ENCODE peak calls at places on chromosome 5, in six cellular contexts. S is RWPE1, N is Peyer's patch, D is tibial artery, Y is right atrium auricular region, Z is mucosa of descending colon. X is an unnamed sample.

GRCh38 chr5:97528941-97529340 is 345.9 kb upstream of the RIOK2 start:
- DNase-seq in S (no peak), N (no peak), D (no peak), Y (no peak), Z (no peak), X (no peak)

GRCh38 chr5:169650701-169651331 is 13.7 kb downstream of the DOCK2 start:
- DNase-seq in S (no peak), N (no peak), D (no peak), Y (no peak), Z (no peak), X (no peak)

GRCh38 chr5:151492729-151493128 is 45.3 kb downstream of the SLC36A1 start:
- DNase-seq in S (peak), N (no peak), D (no peak), Y (peak), Z (peak), X (no peak)

GRCh38 chr5:172904643-172905345 is 54.4 kb upstream of the RPL26L1 start:
- DNase-seq in S (peak), N (peak), D (peak), Y (peak), Z (peak), X (no peak)

GRCh38 chr5:17252543-17252942 is 35.1 kb downstream of the BASP1 start:
- DNase-seq in S (peak), N (no peak), D (no peak), Y (no peak), Z (no peak), X (no peak)

GRCh38 chr5:120465281-120465961 is 1.3 kb downstream of the PRR16 start:
- DNase-seq in S (peak), N (peak), D (peak), Y (no peak), Z (peak), X (no peak)

GRCh38 chr5:4924581-4924980 is 215.5 kb upstream of the ADAMTS16 start:
- DNase-seq in S (no peak), N (no peak), D (no peak), Y (no peak), Z (no peak), X (no peak)

GRCh38 chr5:72363146-72363802 is 43.1 kb downstream of the PTCD2 start:
- DNase-seq in S (peak), N (no peak), D (no peak), Y (no peak), Z (no peak), X (no peak)

GRCh38 chr5:163760498-163760897 is 255.1 kb downstream of the MAT2B start:
- DNase-seq in S (peak), N (no peak), D (no peak), Y (no peak), Z (no peak), X (no peak)

GRCh38 chr5:90182726-90183125 is 226.8 kb downstream of the CETN3 start:
- DNase-seq in S (peak), N (no peak), D (no peak), Y (no peak), Z (no peak), X (no peak)

GRCh38 chr5:59724482-59725392 is 168.8 kb downstream of the PDE4D start:
- DNase-seq in S (peak), N (no peak), D (no peak), Y (no peak), Z (peak), X (no peak)

GRCh38 chr5:61575581-61575980 is 243.5 kb downstream of the ZSWIM6 start:
- DNase-seq in S (no peak), N (no peak), D (no peak), Y (no peak), Z (no peak), X (no peak)

GRCh38 chr5:109939109-109939682 is 249.5 kb downstream of the MAN2A1 start:
- DNase-seq in S (no peak), N (no peak), D (no peak), Y (no peak), Z (no peak), X (no peak)

GRCh38 chr5:51027276-51027675 is 356.0 kb upstream of the ISL1 start:
- DNase-seq in S (no peak), N (no peak), D (no peak), Y (no peak), Z (no peak), X (no peak)

GRCh38 chr5:59317023-59317771 is 576.3 kb downstream of the PDE4D start:
- DNase-seq in S (peak), N (no peak), D (no peak), Y (no peak), Z (peak), X (no peak)

GRCh38 chr5:30113542-30113941 is 1079.9 kb upstream of the CDH6 start:
- DNase-seq in S (no peak), N (no peak), D (no peak), Y (no peak), Z (no peak), X (no peak)

GRCh38 chr5:101244621-101245020 is 341.5 kb upstream of the ST8SIA4 start:
- DNase-seq in S (no peak), N (no peak), D (no peak), Y (no peak), Z (no peak), X (no peak)

GRCh38 chr5:104088876-104089778 is 526.5 kb upstream of the NUDT12 start:
- DNase-seq in S (no peak), N (no peak), D (no peak), Y (no peak), Z (no peak), X (no peak)

GRCh38 chr5:40429258-40430111 is 250.2 kb upstream of the PTGER4 start:
- DNase-seq in S (peak), N (no peak), D (no peak), Y (no peak), Z (no peak), X (no peak)

GRCh38 chr5:180315762-180316212 is 23.9 kb upstream of the MAPK9 start:
- DNase-seq in S (no peak), N (peak), D (no peak), Y (no peak), Z (peak), X (no peak)

GRCh38 chr5:66113160-66113559 is 30.9 kb upstream of the SREK1 start:
- DNase-seq in S (peak), N (no peak), D (no peak), Y (no peak), Z (no peak), X (no peak)

GRCh38 chr5:5494489-5495402 is 72.3 kb downstream of the ICE1 start:
- DNase-seq in S (peak), N (peak), D (peak), Y (no peak), Z (peak), X (no peak)

GRCh38 chr5:82641362-82641988 is 363.3 kb upstream of the RPS23 start:
- DNase-seq in S (peak), N (no peak), D (peak), Y (peak), Z (peak), X (no peak)

GRCh38 chr5:170748986-170749385 is 34.5 kb upstream of the GABRP start:
- DNase-seq in S (no peak), N (no peak), D (no peak), Y (peak), Z (no peak), X (peak)

GRCh38 chr5:74625742-74626241 is 14.7 kb downstream of the ENC1 start:
- DNase-seq in S (no peak), N (no peak), D (no peak), Y (no peak), Z (no peak), X (no peak)

GRCh38 chr5:42989198-42989597 is 50.9 kb downstream of the ANXA2R start:
- DNase-seq in S (no peak), N (no peak), D (no peak), Y (no peak), Z (no peak), X (no peak)

GRCh38 chr5:174078416-174078815 is 32.9 kb downstream of the NSG2 start:
- DNase-seq in S (no peak), N (no peak), D (no peak), Y (no peak), Z (no peak), X (no peak)

GRCh38 chr5:167912944-167913343 is 378.5 kb upstream of the WWC1 start:
- DNase-seq in S (no peak), N (no peak), D (no peak), Y (no peak), Z (no peak), X (no peak)

GRCh38 chr5:169786219-169786618 is 149.1 kb downstream of the DOCK2 start:
- DNase-seq in S (no peak), N (no peak), D (no peak), Y (no peak), Z (no peak), X (no peak)

GRCh38 chr5:120613729-120614128 is 149.6 kb downstream of the PRR16 start:
- DNase-seq in S (no peak), N (no peak), D (no peak), Y (no peak), Z (no peak), X (no peak)

GRCh38 chr5:132378580-132378979 is 9.1 kb downstream of the SLC22A5 start:
- DNase-seq in S (peak), N (no peak), D (peak), Y (no peak), Z (no peak), X (no peak)

GRCh38 chr5:59745422-59745863 is 148.1 kb downstream of the PDE4D start:
- DNase-seq in S (peak), N (no peak), D (peak), Y (peak), Z (no peak), X (no peak)

GRCh38 chr5:61333351-61334223 is 1.5 kb downstream of the ZSWIM6 start:
- DNase-seq in S (peak), N (peak), D (peak), Y (no peak), Z (peak), X (peak)

GRCh38 chr5:73422164-73422563 is 26.4 kb downstream of the FOXD1 start:
- DNase-seq in S (no peak), N (no peak), D (no peak), Y (no peak), Z (no peak), X (no peak)
- TF ChIP-seq CTCF in S (no peak), N (no peak), D (no peak), Y (no peak), Z (no peak), X (no peak)

GRCh38 chr5:157689942-157690689 is 18.8 kb downstream of the C5orf52 start:
- DNase-seq in S (no peak), N (no peak), D (no peak), Y (peak), Z (no peak), X (peak)
- TF ChIP-seq CTCF in S (no peak), N (no peak), D (no peak), Y (no peak), Z (no peak), X (no peak)

GRCh38 chr5:88722546-88722945 is 160.4 kb downstream of the MEF2C start:
- DNase-seq in S (no peak), N (no peak), D (no peak), Y (no peak), Z (no peak), X (no peak)

GRCh38 chr5:88729476-88730182 is 153.4 kb downstream of the MEF2C start:
- DNase-seq in S (peak), N (no peak), D (peak), Y (peak), Z (peak), X (no peak)

GRCh38 chr5:88727705-88728313 is 155.2 kb downstream of the MEF2C start:
- DNase-seq in S (peak), N (no peak), D (no peak), Y (no peak), Z (no peak), X (no peak)

GRCh38 chr5:88719434-88719833 is 163.6 kb downstream of the MEF2C start:
- DNase-seq in S (no peak), N (no peak), D (no peak), Y (no peak), Z (no peak), X (no peak)

GRCh38 chr5:88724201-88724600 is 158.8 kb downstream of the MEF2C start:
- DNase-seq in S (no peak), N (no peak), D (no peak), Y (no peak), Z (no peak), X (no peak)
- TF ChIP-seq CTCF in S (no peak), N (no peak), D (no peak), Y (peak), Z (no peak), X (peak)

GRCh38 chr5:106849266-106849665 is 821.5 kb downstream of the EFNA5 start:
- DNase-seq in S (no peak), N (no peak), D (no peak), Y (no peak), Z (no peak), X (no peak)

DNA sequence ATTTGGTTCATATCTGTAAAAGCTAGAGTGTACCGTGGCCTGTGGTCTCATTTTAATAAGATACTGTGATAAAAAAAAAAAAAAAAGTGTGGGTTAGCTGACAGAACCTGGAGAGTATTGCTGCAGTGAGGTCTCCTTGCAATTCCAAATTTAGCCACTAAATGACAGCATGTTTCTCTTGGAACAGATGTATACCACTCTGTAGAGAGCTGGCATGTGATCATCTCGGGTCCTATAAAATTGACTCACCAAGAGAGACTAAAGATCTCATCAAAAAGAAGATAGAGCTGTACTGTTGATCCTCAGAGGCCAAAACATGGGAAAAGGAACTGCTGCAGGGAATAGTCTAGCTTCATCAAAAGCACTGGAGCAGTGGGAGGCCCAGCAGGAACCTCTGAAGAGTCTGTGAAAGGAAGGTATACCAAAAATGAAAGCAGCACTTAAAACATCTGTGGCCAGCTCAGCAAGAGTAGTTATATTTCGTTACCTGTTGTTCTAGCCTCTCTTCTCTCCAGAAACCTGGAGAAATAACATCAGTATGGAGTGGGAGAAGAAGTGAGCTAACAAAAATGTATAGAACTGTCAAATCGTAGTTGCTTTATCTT is 826.8 kb downstream of the EFNA5 start:
- DNase-seq in S (peak), N (no peak), D (no peak), Y (no peak), Z (peak), X (no peak)
- TF ChIP-seq CTCF in S (peak), N (no peak), D (no peak), Y (no peak), Z (no peak), X (peak)

GRCh38 chr5:53123702-53124101 is 14.1 kb upstream of the MOCS2 start:
- DNase-seq in S (peak), N (no peak), D (no peak), Y (no peak), Z (no peak), X (no peak)
- TF ChIP-seq CTCF in S (peak), N (no peak), D (peak), Y (peak), Z (no peak), X (peak)

DNA sequence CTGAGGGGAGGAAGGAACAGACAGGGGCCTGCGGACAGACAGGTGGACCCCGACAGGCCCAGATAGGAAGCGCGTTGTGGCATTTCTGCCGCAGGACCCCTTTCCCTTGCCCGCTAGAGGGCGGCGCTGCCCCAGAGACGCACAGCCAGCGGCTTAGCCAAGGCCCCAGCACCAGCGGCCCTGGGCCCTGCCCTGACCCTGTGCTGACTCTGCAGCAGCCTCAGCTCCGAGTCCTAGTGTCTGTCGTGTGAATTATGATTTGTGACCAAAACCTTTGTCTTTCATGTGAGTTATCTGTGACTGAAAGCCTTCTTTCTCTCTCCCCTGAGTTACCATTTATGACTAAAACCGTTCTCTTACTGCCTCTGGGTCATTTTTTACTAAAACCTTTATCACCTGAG is 30.8 kb downstream of the TRIP13 start:
- DNase-seq in S (peak), N (peak), D (peak), Y (peak), Z (peak), X (peak)
- TF ChIP-seq CTCF in S (peak), N (peak), D (peak), Y (peak), Z (peak), X (peak)

GRCh38 chr5:11047625-11048024 is 286.6 kb upstream of the DAP start:
- DNase-seq in S (no peak), N (no peak), D (no peak), Y (no peak), Z (no peak), X (no peak)

GRCh38 chr5:11046160-11046559 is 285.1 kb upstream of the DAP start:
- DNase-seq in S (no peak), N (no peak), D (no peak), Y (no peak), Z (no peak), X (no peak)

GRCh38 chr5:11047051-11047450 is 286.0 kb upstream of the DAP start:
- DNase-seq in S (no peak), N (no peak), D (no peak), Y (no peak), Z (no peak), X (no peak)

GRCh38 chr5:11050596-11051304 is 289.7 kb upstream of the DAP start:
- DNase-seq in S (no peak), N (no peak), D (no peak), Y (no peak), Z (no peak), X (no peak)

GRCh38 chr5:11048760-11049159 is 287.7 kb upstream of the DAP start:
- DNase-seq in S (no peak), N (no peak), D (no peak), Y (no peak), Z (no peak), X (no peak)
- TF ChIP-seq CTCF in S (no peak), N (no peak), D (no peak), Y (no peak), Z (no peak), X (no peak)

DNA sequence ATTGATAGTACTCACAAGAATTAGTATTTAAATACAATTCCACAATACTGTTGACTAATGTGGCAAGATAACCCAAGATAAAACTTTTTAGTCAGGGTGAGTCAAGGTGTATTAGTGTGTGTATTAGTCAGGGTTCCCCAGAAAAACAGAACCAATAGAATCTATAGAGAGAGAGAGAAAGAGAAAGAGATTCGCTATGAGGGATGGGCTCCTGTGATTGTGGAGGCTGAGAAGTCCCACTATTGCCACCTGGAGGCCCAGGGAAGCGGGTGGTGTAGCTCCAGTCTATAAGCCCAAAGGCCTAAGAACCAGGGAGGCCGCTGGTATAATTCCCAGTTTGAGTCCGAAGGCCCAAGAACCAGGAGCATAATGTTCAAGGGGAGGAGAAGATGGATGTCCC is 10.0 kb upstream of the SHISAL2B start:
- DNase-seq in S (peak), N (no peak), D (no peak), Y (no peak), Z (no peak), X (no peak)
- TF ChIP-seq CTCF in S (no peak), N (no peak), D (no peak), Y (no peak), Z (no peak), X (no peak)